ENCODE peak calls at places on chromosomes 12 and 14, in five cellular contexts. D is activated effector memory CD4-positive, alpha-beta T cell treated with Interleukin-2 at 50 U/mL for 16 hours; F is AG09319; O is effector CD4-positive, alpha-beta T cell; V is stimulated activated CD4-positive, alpha-beta T cell treated with anti-CD3 and anti-CD28 coated beads, Interleukin-4, amount 100 ng/mL, for 24 hours. Z is an unnamed sample.

GRCh38 chr12:131852551-131853299 is 24.5 kb downstream of the MMP17 start:
- DNase-seq in D (no peak), F (no peak), O (no peak), V (no peak), Z (no peak)

GRCh38 chr14:102203382-102203781 is 63.7 kb downstream of the WDR20 start:
- DNase-seq in D (no peak), O (no peak), V (no peak), F (no peak), Z (no peak)

GRCh38 chr14:61631044-61631692 is 64.1 kb upstream of the HIF1A start:
- DNase-seq in O (no peak), F (no peak), D (no peak), V (no peak), Z (no peak)

GRCh38 chr12:80129895-80130535 is 30.7 kb downstream of the OTOGL start:
- DNase-seq in V (no peak), F (peak), O (no peak), D (no peak), Z (no peak)

GRCh38 chr14:57297852-57298251 is 29.1 kb downstream of the AP5M1 start:
- DNase-seq in O (no peak), V (no peak), D (no peak), F (no peak), Z (no peak)

GRCh38 chr14:58752782-58753181 is 115.0 kb downstream of the DACT1 start:
- DNase-seq in F (no peak), V (no peak), D (no peak), O (no peak), Z (no peak)

GRCh38 chr12:52800259-52800917 is 4.5 kb upstream of the KRT3 start:
- DNase-seq in D (no peak), O (no peak), V (no peak), F (no peak), Z (no peak)

GRCh38 chr12:108995370-108995992 is 25.4 kb downstream of the SVOP start:
- DNase-seq in O (no peak), F (no peak), V (no peak), D (no peak), Z (no peak)

GRCh38 chr12:105954891-105955607 is 183.7 kb downstream of the NUAK1 start:
- DNase-seq in V (no peak), D (no peak), F (no peak), O (no peak), Z (no peak)

GRCh38 chr14:68268719-68269118 is 449.1 kb downstream of the RAD51B start:
- DNase-seq in O (no peak), D (no peak), F (no peak), V (no peak), Z (no peak)

GRCh38 chr14:40467969-40468368 is 1035.7 kb upstream of the FBXO33 start:
- DNase-seq in O (no peak), V (no peak), F (no peak), D (no peak), Z (no peak)

GRCh38 chr12:46944771-46945170 is 119.0 kb upstream of the SLC38A4 start:
- DNase-seq in D (no peak), V (no peak), O (no peak), F (no peak), Z (no peak)

GRCh38 chr12:16669756-16670155 is 63.8 kb upstream of the LMO3 start:
- DNase-seq in V (no peak), O (no peak), D (no peak), F (no peak), Z (no peak)

GRCh38 chr12:58313091-58313855 is 371.9 kb downstream of the ATP23 start:
- DNase-seq in V (no peak), F (no peak), O (no peak), D (no peak), Z (no peak)

GRCh38 chr14:64038857-64039542 is 186.2 kb downstream of the SYNE2 start:
- DNase-seq in D (no peak), O (no peak), F (no peak), V (no peak), Z (no peak)

GRCh38 chr12:14473707-14474287 is 93.9 kb downstream of the PLBD1 start:
- DNase-seq in D (no peak), V (no peak), O (no peak), F (no peak), Z (peak)

GRCh38 chr14:104264495-104265265 is 126.3 kb downstream of the KIF26A start:
- DNase-seq in D (no peak), F (no peak), V (peak), O (no peak), Z (no peak)

GRCh38 chr12:89453579-89453978 is 71.0 kb downstream of the GALNT4 start:
- DNase-seq in F (peak), V (no peak), D (no peak), O (no peak), Z (no peak)

GRCh38 chr12:4444031-4444430 is 1.6 kb downstream of the FGF6 start:
- DNase-seq in O (no peak), F (no peak), V (no peak), D (no peak), Z (no peak)

GRCh38 chr12:122473543-122474323 is 27.0 kb downstream of the ZCCHC8 start:
- DNase-seq in F (no peak), D (no peak), V (peak), O (no peak), Z (no peak)

GRCh38 chr12:42483534-42483857 is 106.0 kb downstream of the PRICKLE1 start:
- DNase-seq in O (no peak), D (no peak), V (peak), F (no peak), Z (no peak)

Z was measured in SK-N-MC.